ENCODE peak calls at places on chromosome 15, in seven cellular contexts. O is memory B cell; H is NCI-H1092; X is effector memory CD8-positive, alpha-beta T cell; L is NCI-H2171 treated with DMSO at 0.1 percent for 48 hours; D is fibroblast of pulmonary artery; N is central memory CD4-positive, alpha-beta T cell. F is an unnamed sample.

GRCh38 chr15:96340348-96340610 is 9.8 kb downstream of the NR2F2 start:
- DNase-seq in O (no peak), H (no peak), X (no peak), L (no peak), D (no peak), N (no peak), F (no peak)

GRCh38 chr15:26013946-26014345 is 150.8 kb upstream of the ATP10A start:
- DNase-seq in O (no peak), H (no peak), X (no peak), L (no peak), D (no peak), N (no peak), F (no peak)

GRCh38 chr15:30059771-30060170 is 23.0 kb upstream of the GOLGA8J start:
- DNase-seq in O (no peak), H (no peak), X (no peak), L (no peak), D (no peak), N (no peak), F (no peak)

GRCh38 chr15:100873029-100873677 is 6.5 kb upstream of the ALDH1A3 start:
- DNase-seq in O (peak; percentile 39), H (peak; percentile 35), X (peak; percentile 29), L (peak; percentile 69), D (peak; percentile 94), N (peak; percentile 37), F (peak; percentile 58)

GRCh38 chr15:100785181-100786138 is 94.2 kb upstream of the ALDH1A3 start:
- DNase-seq in O (no peak), H (no peak), X (no peak), L (no peak), D (no peak), N (no peak), F (no peak)

GRCh38 chr15:101404245-101404644 is 85.3 kb downstream of the PCSK6 start:
- DNase-seq in O (no peak), H (no peak), X (no peak), L (no peak), D (no peak), N (no peak), F (no peak)

GRCh38 chr15:80588801-80589200 is 106.3 kb upstream of the ABHD17C start:
- DNase-seq in O (no peak), H (no peak), X (no peak), L (no peak), D (peak; percentile 98), N (no peak), F (no peak)

GRCh38 chr15:55741592-55742497 is 1.1 kb downstream of the PRTG start:
- DNase-seq in O (peak; percentile 12), H (peak; percentile 0), X (no peak), L (no peak), D (no peak), N (no peak), F (peak; percentile 28)

GRCh38 chr15:85504739-85505676 is 124.6 kb downstream of the AKAP13 start:
- DNase-seq in O (peak; percentile 51), H (peak; percentile 16), X (peak; percentile 46), L (peak; percentile 37), D (peak; percentile 83), N (peak; percentile 27), F (no peak)

GRCh38 chr15:70722266-70723123 is 40.9 kb downstream of the UACA start:
- DNase-seq in O (no peak), H (no peak), X (no peak), L (peak; percentile 64), D (peak; percentile 85), N (peak; percentile 13), F (no peak)

GRCh38 chr15:40118473-40118872 is 9.8 kb upstream of the BMF start:
- DNase-seq in O (no peak), H (no peak), X (no peak), L (no peak), D (no peak), N (no peak), F (no peak)

GRCh38 chr15:56927816-56928215 is 9.4 kb downstream of the TCF12 start:
- DNase-seq in O (no peak), H (no peak), X (no peak), L (no peak), D (peak; percentile 27), N (no peak), F (no peak)

GRCh38 chr15:87347806-87348515 is 908.6 kb downstream of the NTRK3 start:
- DNase-seq in O (no peak), H (no peak), X (no peak), L (no peak), D (no peak), N (no peak), F (no peak)

GRCh38 chr15:40787344-40787841 is 17.6 kb downstream of the C15orf62 start:
- DNase-seq in O (no peak), H (no peak), X (peak; percentile 41), L (peak; percentile 21), D (peak; percentile 78), N (peak; percentile 45), F (no peak)

GRCh38 chr15:51726302-51727073 is 11.0 kb downstream of the LYSMD2 start:
- DNase-seq in O (no peak), H (no peak), X (no peak), L (peak; percentile 71), D (peak; percentile 81), N (no peak), F (peak; percentile 59)

GRCh38 chr15:77984446-77984861 is 93.1 kb downstream of the TBC1D2B start:
- DNase-seq in O (no peak), H (no peak), X (no peak), L (no peak), D (no peak), N (no peak), F (no peak)

GRCh38 chr15:70132148-70132547 is 34.4 kb upstream of the TLE3 start:
- DNase-seq in O (no peak), H (no peak), X (no peak), L (no peak), D (peak; percentile 85), N (no peak), F (no peak)

GRCh38 chr15:41605566-41605965 is 46.6 kb downstream of the TYRO3 start:
- DNase-seq in O (no peak), H (no peak), X (no peak), L (no peak), D (no peak), N (no peak), F (no peak)

GRCh38 chr15:52204657-52205056 is 13.5 kb upstream of the GNB5 start:
- DNase-seq in O (no peak), H (no peak), X (no peak), L (no peak), D (no peak), N (no peak), F (no peak)

GRCh38 chr15:79640206-79640605 is 208.1 kb downstream of the MINAR1 start:
- DNase-seq in O (no peak), H (no peak), X (no peak), L (no peak), D (peak; percentile 79), N (no peak), F (no peak)

GRCh38 chr15:71106802-71107500 is 8.3 kb upstream of the THSD4 start:
- DNase-seq in O (no peak), H (no peak), X (no peak), L (no peak), D (no peak), N (no peak), F (no peak)

GRCh38 chr15:58569455-58569854 is 137.7 kb downstream of the LIPC start:
- DNase-seq in O (no peak), H (no peak), X (no peak), L (no peak), D (no peak), N (no peak), F (no peak)

GRCh38 chr15:25863067-25863967 is at the start of gene ATP10A:
- DNase-seq in O (no peak), H (no peak), X (no peak), L (no peak), D (peak; percentile 42), N (peak; percentile 44), F (peak; percentile 35)

GRCh38 chr15:50181206-50181982 is 602 bp upstream of the SLC27A2 start:
- DNase-seq in O (no peak), H (peak; percentile 4), X (no peak), L (peak; percentile 87), D (no peak), N (no peak), F (peak; percentile 24)

GRCh38 chr15:28100516-28101195 is 1.5 kb upstream of the OCA2 start:
- DNase-seq in O (no peak), H (no peak), X (no peak), L (no peak), D (no peak), N (no peak), F (no peak)

GRCh38 chr15:79192462-79193036 is 90.0 kb upstream of the ANKRD34C start:
- DNase-seq in O (no peak), H (no peak), X (no peak), L (peak; percentile 96), D (no peak), N (no peak), F (no peak)

GRCh38 chr15:51184637-51185036 is 89.9 kb upstream of the TNFAIP8L3 start:
- DNase-seq in O (no peak), H (no peak), X (no peak), L (no peak), D (no peak), N (no peak), F (no peak)

GRCh38 chr15:25248583-25249235 is 190.1 kb downstream of the UBE3A start:
- DNase-seq in O (no peak), H (no peak), X (no peak), L (no peak), D (no peak), N (no peak), F (peak; percentile 2)

GRCh38 chr15:52178765-52179164 is 12.4 kb downstream of the GNB5 start:
- DNase-seq in O (no peak), H (no peak), X (no peak), L (no peak), D (no peak), N (no peak), F (no peak)

GRCh38 chr15:95770191-95770590 is 560.3 kb upstream of the NR2F2 start:
- DNase-seq in O (no peak), H (no peak), X (no peak), L (no peak), D (peak; percentile 69), N (no peak), F (no peak)

GRCh38 chr15:30827625-30828303 is 76.0 kb upstream of the FAN1 start:
- DNase-seq in O (no peak), H (no peak), X (no peak), L (no peak), D (no peak), N (no peak), F (no peak)

GRCh38 chr15:88467935-88468528 is 524 bp downstream of the MRPS11 start:
- DNase-seq in O (no peak), H (no peak), X (no peak), L (peak; percentile 16), D (peak; percentile 21), N (no peak), F (no peak)

GRCh38 chr15:21261965-21262850 is 178.1 kb downstream of the POTEB3 start:
- DNase-seq in O (no peak), H (no peak), X (no peak), L (no peak), D (no peak), N (no peak), F (no peak)

GRCh38 chr15:60685346-60685937 is 206.5 kb upstream of the ICE2 start:
- DNase-seq in O (no peak), H (no peak), X (no peak), L (no peak), D (no peak), N (no peak), F (no peak)

GRCh38 chr15:73955851-73956250 is 29.6 kb downstream of the LOXL1 start:
- DNase-seq in O (no peak), H (no peak), X (no peak), L (no peak), D (no peak), N (no peak), F (no peak)

GRCh38 chr15:60137711-60138396 is 133.7 kb downstream of the FOXB1 start:
- DNase-seq in O (no peak), H (no peak), X (no peak), L (no peak), D (peak; percentile 29), N (no peak), F (no peak)

GRCh38 chr15:64343222-64343621 is 12.8 kb downstream of the CSNK1G1 start:
- DNase-seq in O (no peak), H (no peak), X (no peak), L (no peak), D (no peak), N (no peak), F (no peak)

GRCh38 chr15:90936823-90937222 is 1.7 kb downstream of the UNC45A start:
- DNase-seq in O (no peak), H (no peak), X (no peak), L (no peak), D (no peak), N (no peak), F (no peak)

F was measured in glutamatergic neuron.